ENCODE peak calls at places on chromosomes 7 and 10, in four cellular contexts. E is HepG2, X is sigmoid colon, C is H1. O is an unnamed sample. For H3K9me3, the result is how much of the 10 kb centered on the place peaks cover.

GRCh38 chr7:1193593-1194424 is 33.8 kb upstream of the ZFAND2A start:
- DNase-seq in C (peak), X (no peak), E (no peak), O (peak)

GRCh38 chr7:30816291-30817059 is 45.3 kb downstream of the MINDY4 start:
- DNase-seq in X (no peak), E (no peak), C (peak), O (no peak)

GRCh38 chr10:4771554-4772201 is 54.3 kb upstream of the AKR1E2 start:
- DNase-seq in C (no peak), X (no peak), E (peak), O (no peak)

GRCh38 chr7:42014625-42015412 is 222.2 kb downstream of the GLI3 start:
- DNase-seq in C (peak), E (peak), X (no peak), O (peak)

GRCh38 chr7:94510582-94511456 is 1.2 kb downstream of the CASD1 start:
- DNase-seq in E (peak), C (no peak), X (no peak), O (peak)

GRCh38 chr10:83274088-83274487 is 865.2 kb upstream of the GHITM start:
- DNase-seq in X (no peak), E (no peak), C (no peak), O (no peak)

GRCh38 chr7:128278366-128278765 is 37.3 kb downstream of the LEP start:
- DNase-seq in C (no peak), E (no peak), X (no peak), O (no peak)

GRCh38 chr7:14720792-14721191 is 181.8 kb downstream of the DGKB start:
- DNase-seq in E (no peak), C (no peak), X (no peak), O (no peak)

GRCh38 chr10:75530337-75530736 is 98.9 kb downstream of the LRMDA start:
- DNase-seq in C (no peak), X (no peak), E (no peak), O (no peak)

DNA sequence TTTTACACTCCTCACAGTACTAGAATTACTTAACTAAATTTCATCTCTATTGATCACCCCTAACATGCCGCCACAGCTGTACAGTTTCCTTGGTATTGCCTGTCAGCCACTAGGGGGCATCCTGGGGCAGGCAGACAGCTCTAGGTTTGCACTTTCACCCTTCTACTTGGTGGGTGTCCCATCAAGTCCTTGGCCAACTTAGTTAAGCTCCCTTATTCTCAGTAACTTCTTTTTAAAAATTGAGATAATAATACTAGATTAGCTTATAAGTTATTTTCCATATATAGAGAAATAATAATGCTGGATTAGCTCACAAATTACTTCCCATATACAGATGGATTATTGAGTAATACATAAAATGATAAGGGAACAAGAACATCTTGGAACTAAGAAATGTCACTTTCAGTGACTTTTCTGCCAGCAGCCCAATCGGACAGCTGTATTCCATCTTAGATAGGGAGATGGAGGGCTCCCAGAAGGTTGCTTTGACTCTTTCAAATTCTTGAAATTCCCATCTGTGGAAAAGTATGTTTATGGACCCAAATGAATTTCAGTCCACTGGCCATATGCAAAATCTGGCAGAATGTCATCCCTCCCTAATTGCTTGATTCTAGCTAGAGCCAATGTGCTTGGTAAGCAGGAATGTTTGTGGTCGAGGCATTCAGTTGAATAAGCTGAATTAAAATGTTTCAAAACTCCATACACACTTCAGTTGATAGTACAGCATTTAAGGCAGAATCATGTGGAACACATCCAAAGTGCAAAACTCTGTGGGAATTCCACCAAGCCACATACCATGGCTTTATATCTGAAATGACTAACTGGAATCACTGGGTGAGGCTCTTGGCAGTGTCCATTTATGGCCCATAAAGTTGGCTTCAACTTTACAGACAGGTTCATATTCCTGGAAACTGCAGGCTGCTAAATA is 309.7 kb downstream of the CSTF2T start:
- DNase-seq in X (no peak), E (peak), C (peak), O (peak)
- TF ChIP-seq EP300 in X (no peak), E (no peak), C (no peak), O (no peak)

DNA sequence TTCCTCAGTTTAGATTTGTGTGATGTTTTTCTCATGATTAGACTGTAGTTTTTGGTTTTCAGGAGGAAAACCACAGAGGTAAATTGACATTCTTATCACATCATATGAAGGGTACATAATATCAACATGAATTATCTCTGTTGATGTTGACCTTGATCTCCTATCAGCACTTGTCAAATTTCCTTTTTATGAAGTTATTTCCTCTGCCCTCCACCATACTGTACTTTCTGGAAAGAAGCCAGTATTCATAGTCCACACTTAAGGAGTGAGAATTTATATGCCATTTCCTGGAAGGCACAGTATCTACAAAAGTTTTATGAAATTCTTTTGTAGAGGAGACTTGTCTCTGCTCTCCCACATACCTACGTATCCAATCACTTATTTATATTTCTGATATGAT is 807.2 kb upstream of the MBL2 start:
- DNase-seq in C (no peak), X (no peak), E (no peak), O (no peak)
- TF ChIP-seq POLR2AphosphoS5 in C (no peak), X (no peak), E (no peak), O (no peak)

GRCh38 chr7:45013465-45013967 is 13.5 kb downstream of the CCM2 start:
- DNase-seq in E (no peak), C (no peak), X (no peak), O (no peak)

GRCh38 chr7:45001826-45002225 is 1.8 kb downstream of the CCM2 start:
- DNase-seq in X (peak), E (no peak), C (no peak), O (no peak)

GRCh38 chr7:45007106-45007505 is 7.1 kb downstream of the CCM2 start:
- DNase-seq in C (no peak), E (no peak), X (no peak), O (no peak)

GRCh38 chr7:45003789-45004188 is 3.8 kb downstream of the CCM2 start:
- DNase-seq in E (no peak), X (peak), C (no peak), O (no peak)

GRCh38 chr7:45007571-45008328 is 7.7 kb downstream of the CCM2 start:
- DNase-seq in C (no peak), X (peak), E (no peak), O (no peak)
- H3K9me3 ChIP-seq in C (under half), X (under half), E (under half), O (under half)

DNA sequence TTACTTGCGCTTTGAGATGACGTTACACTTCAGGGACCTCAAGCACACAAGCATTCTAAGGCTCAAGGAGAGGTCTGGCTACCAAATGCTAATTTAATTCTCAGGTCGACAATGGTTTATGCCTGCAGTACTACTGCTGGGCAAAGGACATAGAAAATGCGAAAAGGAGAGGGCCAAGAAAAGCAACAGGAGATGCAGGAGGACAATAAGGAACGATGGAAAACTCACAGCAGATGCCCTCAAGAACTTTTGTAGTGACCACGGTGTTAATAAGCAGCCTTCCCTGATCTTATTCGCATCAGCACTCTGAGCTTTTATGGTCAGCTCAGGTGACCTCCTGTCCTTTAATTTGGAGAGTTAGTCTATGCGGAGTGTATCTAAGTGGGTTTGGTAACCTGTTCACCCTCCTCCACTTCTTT is 146.3 kb downstream of the GPR85 start:
- DNase-seq in E (no peak), X (no peak), C (no peak), O (no peak)
- TF ChIP-seq EP300 in E (no peak), X (no peak), C (no peak), O (no peak)

DNA sequence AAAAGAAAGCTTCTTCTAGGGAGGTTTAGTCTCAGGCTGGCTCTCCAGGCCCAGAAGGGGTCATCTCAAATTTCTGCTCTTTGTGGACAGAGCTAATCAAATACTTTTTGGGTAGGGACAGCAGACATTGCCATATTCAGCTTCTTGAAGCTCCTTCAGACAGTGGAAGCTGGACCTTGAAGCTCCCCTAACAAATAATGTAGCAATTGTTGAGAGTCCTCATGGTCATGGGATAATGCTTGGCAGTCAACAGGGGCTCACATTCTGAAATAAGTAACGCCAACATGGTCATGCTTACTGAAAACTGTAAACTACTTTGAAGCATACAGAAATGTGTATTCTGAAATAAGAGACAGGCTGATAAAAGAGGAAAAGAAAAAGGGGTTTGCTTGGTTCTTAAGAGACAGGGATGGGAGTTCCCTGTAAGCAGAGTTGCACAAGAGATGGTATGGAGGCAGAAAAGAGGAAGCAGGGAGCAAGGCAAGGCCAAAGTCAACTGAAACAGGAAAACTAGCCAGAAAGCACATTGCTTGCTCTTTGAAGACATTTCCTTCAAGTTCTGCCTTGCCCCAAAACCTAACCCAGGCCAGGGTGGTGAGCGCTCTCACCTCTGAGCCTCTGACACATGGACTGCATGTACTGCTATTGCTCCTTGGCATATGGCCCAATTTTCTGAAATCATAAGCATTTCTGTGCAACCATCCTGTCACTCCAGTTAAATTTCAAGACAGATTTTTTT is 53.1 kb upstream of the KMT2E start:
- DNase-seq in E (no peak), C (no peak), X (no peak), O (no peak)
- TF ChIP-seq POLR2AphosphoS5 in E (no peak), C (no peak), X (no peak), O (peak)

DNA sequence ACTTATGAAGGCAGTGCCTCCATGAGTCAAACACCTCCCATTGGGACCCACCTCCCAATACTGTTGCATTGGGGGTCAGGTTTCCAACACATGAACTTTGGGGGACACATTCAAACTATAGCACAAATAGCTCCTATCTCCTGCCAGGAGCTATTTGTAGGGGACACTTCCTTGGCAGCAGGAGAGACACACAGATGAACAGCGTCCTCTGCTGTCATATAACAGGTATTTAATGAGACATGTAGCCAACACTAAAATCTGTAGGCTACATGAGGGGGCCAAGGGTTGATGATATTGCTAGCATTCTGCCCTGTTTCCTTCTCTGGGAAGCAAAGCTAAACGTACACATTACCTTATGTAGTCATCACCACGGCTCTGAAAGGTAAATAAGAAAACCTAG is 2.6 kb upstream of the GPR26 start:
- DNase-seq in C (no peak), X (no peak), E (no peak), O (no peak)
- H3K9me3 ChIP-seq in C (under half), X (under half), E (under half), O (under half)

DNA sequence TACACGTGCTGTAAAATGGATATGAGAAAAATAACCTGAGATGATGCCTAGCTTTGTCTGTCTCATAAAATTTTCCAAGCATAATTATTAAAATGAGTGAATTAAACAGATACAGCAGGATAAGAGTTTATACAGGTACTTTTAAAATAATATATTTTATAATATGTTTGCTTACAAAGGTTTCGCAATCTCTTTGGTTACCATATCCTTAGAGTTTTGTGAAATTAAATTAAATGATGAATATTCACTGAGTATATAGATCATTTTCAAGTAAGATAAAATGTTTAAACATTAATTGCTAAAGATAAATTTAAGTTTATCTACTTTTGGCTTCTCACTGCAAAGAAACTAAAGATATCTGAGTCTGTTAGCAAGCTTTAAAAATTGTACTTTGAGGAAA is 11.4 kb downstream of the SHTN1 start:
- DNase-seq in E (no peak), X (no peak), C (no peak), O (no peak)
- TF ChIP-seq EP300 in E (no peak), X (no peak), C (no peak), O (no peak)

GRCh38 chr7:48004023-48004422 is 24.6 kb upstream of the HUS1 start:
- DNase-seq in X (no peak), C (no peak), E (no peak), O (no peak)
- TF ChIP-seq POLR2AphosphoS5 in X (no peak), C (no peak), E (no peak), O (no peak)

GRCh38 chr7:149569025-149569725 is 71.6 kb upstream of the ZNF746 start:
- DNase-seq in C (peak), X (no peak), E (no peak), O (no peak)
- H3K9me3 ChIP-seq in C (under half), X (under half), E (under half), O (under half)

GRCh38 chr7:46979439-46979838 is 602.5 kb downstream of the TNS3 start:
- DNase-seq in X (no peak), E (no peak), C (no peak), O (no peak)

GRCh38 chr7:46982928-46983327 is 599.0 kb downstream of the TNS3 start:
- DNase-seq in X (no peak), E (no peak), C (no peak), O (no peak)
- TF ChIP-seq EP300 in X (no peak), E (no peak), C (no peak), O (no peak)

O was measured in stomach.